ENCODE peak calls at places on chromosomes 11 and 22, in five cellular contexts. E is vagina, D is transverse colon, O is H1, M is GM12891. C is an unnamed sample.

GRCh38 chr11:65911682-65912568 is 6.9 kb downstream of the C11orf68 start:
- DNase-seq in E (no peak), D (peak), O (no peak), M (no peak), C (no peak)

GRCh38 chr22:41512421-41513194 is 31.7 kb downstream of the POLR3H start:
- DNase-seq in E (no peak), D (no peak), O (no peak), M (no peak), C (peak)

GRCh38 chr11:125271436-125272064 is 107.0 kb downstream of the PKNOX2 start:
- DNase-seq in E (no peak), D (no peak), O (no peak), M (no peak), C (no peak)

GRCh38 chr11:108518581-108518980 is 20.4 kb upstream of the POGLUT3 start:
- DNase-seq in E (no peak), D (no peak), O (no peak), M (no peak), C (no peak)

GRCh38 chr11:71342951-71343827 is 90.8 kb upstream of the SHANK2 start:
- DNase-seq in E (no peak), D (peak), O (peak), M (peak), C (peak)

GRCh38 chr11:64485077-64485476 is 105.9 kb upstream of the SLC22A12 start:
- DNase-seq in E (no peak), D (no peak), O (no peak), M (no peak), C (no peak)

GRCh38 chr11:18611196-18611595 is 11.6 kb downstream of the MISFA start:
- DNase-seq in E (no peak), D (no peak), O (no peak), M (no peak), C (no peak)

GRCh38 chr22:28402539-28402938 is 277.1 kb downstream of the TTC28 start:
- DNase-seq in E (no peak), D (no peak), O (no peak), M (peak), C (no peak)

GRCh38 chr11:14386895-14387480 is 28.0 kb upstream of the RRAS2 start:
- DNase-seq in E (no peak), D (no peak), O (peak), M (no peak), C (no peak)

GRCh38 chr11:47161134-47161854 is 15.4 kb downstream of the ARFGAP2 start:
- DNase-seq in E (no peak), D (peak), O (no peak), M (peak), C (peak)

GRCh38 chr22:20551805-20552449 is 44.5 kb downstream of the MED15 start:
- DNase-seq in E (no peak), D (no peak), O (no peak), M (no peak), C (no peak)

GRCh38 chr22:40449676-40450035 is 79.3 kb downstream of the SGSM3 start:
- DNase-seq in E (no peak), D (no peak), O (no peak), M (no peak), C (no peak)

GRCh38 chr22:42719656-42720262 is 911 bp downstream of the A4GALT start:
- DNase-seq in E (no peak), D (no peak), O (no peak), M (no peak), C (no peak)

GRCh38 chr11:11149671-11150459 is 203.2 kb downstream of the CSNK2A3 start:
- DNase-seq in E (no peak), D (no peak), O (no peak), M (no peak), C (no peak)

GRCh38 chr11:120090411-120090810 is 47.5 kb downstream of the TRIM29 start:
- DNase-seq in E (no peak), D (no peak), O (no peak), M (no peak), C (no peak)

GRCh38 chr22:37959231-37959825 is 5.8 kb downstream of the POLR2F start:
- DNase-seq in E (no peak), D (no peak), O (no peak), M (no peak), C (peak)
- TF ChIP-seq POLR2A in E (no peak), D (no peak), O (no peak), M (no peak), C (no peak)

GRCh38 chr11:95092549-95093324 is 3.1 kb downstream of the ENDOD1 start:
- DNase-seq in E (no peak), D (peak), O (no peak), M (no peak), C (peak)

GRCh38 chr11:95087171-95087570 is 2.5 kb upstream of the ENDOD1 start:
- DNase-seq in E (no peak), D (no peak), O (no peak), M (no peak), C (no peak)

GRCh38 chr11:95088946-95089619 is 563 bp upstream of the ENDOD1 start:
- DNase-seq in E (no peak), D (no peak), O (no peak), M (no peak), C (no peak)

GRCh38 chr11:95091663-95092062 is 2.0 kb downstream of the ENDOD1 start:
- DNase-seq in E (no peak), D (no peak), O (no peak), M (no peak), C (no peak)

DNA sequence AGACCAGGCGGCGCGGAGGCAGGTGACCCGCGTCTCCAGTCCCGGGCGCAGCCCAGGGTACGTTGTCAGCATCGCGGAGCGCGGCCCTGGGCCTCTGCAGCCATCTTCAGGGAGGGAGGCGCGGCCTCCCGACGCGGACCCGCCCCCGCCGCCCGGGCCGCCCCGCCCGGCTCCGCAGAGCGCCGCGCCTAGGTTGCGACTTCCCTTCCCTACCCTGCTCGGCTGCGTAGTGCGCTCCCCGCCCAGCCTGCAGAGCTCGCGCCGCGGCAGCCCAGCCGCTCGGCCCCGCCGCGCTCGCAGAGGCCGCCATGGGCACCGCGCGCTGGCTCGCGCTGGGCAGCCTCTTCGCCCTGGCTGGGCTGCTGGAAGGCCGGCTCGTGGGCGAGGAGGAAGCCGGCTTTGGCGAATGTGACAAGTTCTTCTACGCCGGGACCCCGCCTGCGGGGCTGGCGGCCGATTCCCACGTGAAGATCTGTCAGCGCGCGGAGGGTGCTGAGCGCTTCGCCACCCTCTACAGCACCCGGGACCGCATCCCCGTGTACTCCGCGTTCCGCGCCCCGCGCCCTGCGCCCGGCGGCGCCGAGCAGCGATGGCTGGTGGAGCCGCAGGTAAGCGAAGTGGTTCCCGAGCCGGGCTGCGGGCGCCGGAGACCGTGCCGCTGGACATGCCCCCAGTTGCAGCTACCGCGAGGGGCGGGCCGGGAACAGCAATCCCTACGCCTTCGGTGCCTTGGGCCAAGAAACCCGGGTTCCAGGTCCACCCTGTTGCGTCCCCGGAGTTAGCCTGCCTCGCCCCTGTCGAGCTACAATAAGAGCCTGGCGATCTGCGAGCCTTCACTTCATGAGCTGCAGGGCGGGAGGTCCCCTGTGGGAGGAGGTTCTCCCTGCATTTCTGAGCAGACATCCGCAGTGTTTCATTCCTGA is at the start of gene ENDOD1:
- DNase-seq in E (no peak), D (peak), O (no peak), M (peak), C (peak)
- TF ChIP-seq POLR2A in E (peak), D (peak), O (peak), M (peak), C (peak)

GRCh38 chr11:76799061-76799804 is 16.1 kb downstream of the TSKU start:
- DNase-seq in E (peak), D (peak), O (no peak), M (peak), C (peak)

GRCh38 chr11:76796511-76797203 is 13.5 kb downstream of the TSKU start:
- DNase-seq in E (peak), D (peak), O (no peak), M (no peak), C (no peak)

GRCh38 chr11:76797341-76798201 is 14.4 kb downstream of the TSKU start:
- DNase-seq in E (peak), D (no peak), O (no peak), M (no peak), C (no peak)

GRCh38 chr11:76798656-76799055 is 15.5 kb downstream of the TSKU start:
- DNase-seq in E (no peak), D (no peak), O (no peak), M (no peak), C (peak)

GRCh38 chr11:76798202-76798581 is 15.0 kb downstream of the TSKU start:
- DNase-seq in E (peak), D (no peak), O (no peak), M (no peak), C (no peak)
- TF ChIP-seq POLR2A in E (no peak), D (no peak), O (no peak), M (no peak), C (no peak)

GRCh38 chr22:46041642-46042041 is 64.7 kb upstream of the WNT7B start:
- DNase-seq in E (no peak), D (no peak), O (no peak), M (no peak), C (no peak)

GRCh38 chr22:46038516-46039430 is 61.8 kb upstream of the WNT7B start:
- DNase-seq in E (no peak), D (no peak), O (no peak), M (no peak), C (no peak)

GRCh38 chr22:46040471-46041465 is 63.8 kb upstream of the WNT7B start:
- DNase-seq in E (no peak), D (no peak), O (no peak), M (no peak), C (no peak)

GRCh38 chr22:46038174-46038487 is 61.2 kb upstream of the WNT7B start:
- DNase-seq in E (no peak), D (no peak), O (no peak), M (no peak), C (no peak)

DNA sequence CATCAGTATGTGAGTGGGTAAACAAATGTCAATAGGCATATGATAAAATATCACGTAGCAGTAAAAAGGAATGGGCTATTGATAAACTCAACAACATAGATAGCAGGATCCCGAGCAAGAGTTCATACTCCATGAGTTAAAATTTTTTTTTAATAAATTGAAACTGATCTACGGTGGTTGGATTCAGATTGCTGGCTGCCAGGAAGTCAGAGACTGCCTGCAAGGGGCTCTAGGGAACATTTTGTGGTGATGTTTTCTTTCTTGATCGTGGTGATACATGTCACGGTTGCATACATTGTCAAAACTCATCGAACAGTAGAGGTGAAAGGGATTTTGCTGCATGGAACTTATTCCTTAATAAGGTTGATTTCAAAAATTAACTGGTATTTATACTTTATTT is 62.6 kb upstream of the WNT7B start:
- DNase-seq in E (no peak), D (no peak), O (no peak), M (no peak), C (no peak)
- TF ChIP-seq POLR2A in E (no peak), D (no peak), O (no peak), M (no peak), C (no peak)

DNA sequence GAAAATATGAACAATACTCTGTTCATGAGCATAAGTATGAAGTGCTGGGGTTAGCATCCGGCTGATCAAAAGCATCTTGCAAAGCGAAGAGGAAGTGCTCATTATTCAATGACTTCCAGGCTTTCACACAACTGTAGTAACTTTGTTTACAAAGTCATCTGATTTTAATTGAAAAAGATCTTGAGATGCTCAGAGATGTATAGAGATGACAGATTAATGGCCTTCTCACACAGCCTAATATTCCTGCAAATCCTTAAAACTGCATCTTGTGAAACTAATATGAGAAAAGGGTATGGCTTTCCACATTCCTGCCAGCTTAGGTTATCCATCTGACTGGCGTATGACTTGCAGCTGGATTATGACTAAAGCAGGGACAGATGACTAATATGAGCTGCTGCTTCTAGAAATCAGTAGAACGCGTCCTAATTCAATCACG is 125.4 kb downstream of the CASP12 start:
- DNase-seq in E (no peak), D (no peak), O (no peak), M (no peak), C (no peak)
- TF ChIP-seq POLR2A in E (no peak), D (no peak), O (no peak), M (no peak), C (no peak)

GRCh38 chr11:839280-839623 is 3.1 kb downstream of the POLR2L start:
- DNase-seq in E (no peak), D (no peak), O (no peak), M (no peak), C (no peak)
- TF ChIP-seq POLR2A in E (no peak), D (no peak), O (no peak), M (no peak), C (no peak)

GRCh38 chr11:8686325-8686724 is 3.7 kb downstream of the RPL27A start:
- DNase-seq in E (no peak), D (no peak), O (no peak), M (no peak), C (no peak)

GRCh38 chr11:8685820-8686219 is 3.2 kb downstream of the RPL27A start:
- DNase-seq in E (no peak), D (no peak), O (no peak), M (no peak), C (no peak)

GRCh38 chr11:8689726-8690255 is 7.2 kb downstream of the RPL27A start:
- DNase-seq in E (no peak), D (no peak), O (no peak), M (no peak), C (peak)

GRCh38 chr11:8690374-8691342 is 8.1 kb downstream of the RPL27A start:
- DNase-seq in E (no peak), D (no peak), O (no peak), M (no peak), C (no peak)

GRCh38 chr11:8688414-8689362 is 6.1 kb downstream of the RPL27A start:
- DNase-seq in E (no peak), D (peak), O (peak), M (peak), C (peak)
- TF ChIP-seq POLR2A in E (no peak), D (peak), O (peak), M (peak), C (peak)